ENCODE peak calls at places on chromosomes 13 and 19, in six cellular contexts. P is neuronal stem cell, T is mesendoderm, G is IMR-90, I is H1, W is H9. K is an unnamed sample.

GRCh38 chr19:12052571-12053169 is at the start of gene ZNF878:
- DNase-seq in I (peak), W (peak), T (peak), P (peak), G (peak), K (peak)

GRCh38 chr19:35135389-35135909 is 590 bp upstream of the LGI4 start:
- DNase-seq in P (peak), G (peak), I (peak), T (peak), W (peak), K (peak)

GRCh38 chr19:16943942-16944625 is 55.3 kb downstream of the F2RL3 start:
- DNase-seq in P (no peak), I (no peak), T (no peak), G (no peak), W (no peak), K (no peak)

GRCh38 chr13:47661076-47661475 is 340.0 kb downstream of the SUCLA2 start:
- DNase-seq in W (no peak), I (no peak), T (no peak), P (no peak), G (peak), K (peak)

GRCh38 chr19:43664008-43664407 is 6.0 kb downstream of the PLAUR start:
- DNase-seq in G (no peak), I (no peak), T (no peak), P (no peak), W (no peak), K (no peak)

GRCh38 chr19:46786236-46787039 is 2.0 kb downstream of the SLC1A5 start:
- DNase-seq in T (peak), I (peak), P (peak), W (no peak), G (peak), K (peak)

GRCh38 chr19:46954502-46955004 is 65.1 kb upstream of the NPAS1 start:
- DNase-seq in G (no peak), P (no peak), W (no peak), I (no peak), T (no peak), K (no peak)

GRCh38 chr19:33806434-33806881 is 9.8 kb downstream of the KCTD15 start:
- DNase-seq in W (no peak), P (no peak), I (no peak), T (no peak), G (no peak), K (no peak)

GRCh38 chr13:79765331-79765730 is 284.4 kb downstream of the NDFIP2 start:
- DNase-seq in I (no peak), T (no peak), G (no peak), P (no peak), W (no peak), K (no peak)

GRCh38 chr19:43422000-43422688 is 7.5 kb downstream of the TEX101 start:
- DNase-seq in P (no peak), T (no peak), W (no peak), I (no peak), G (no peak), K (no peak)

DNA sequence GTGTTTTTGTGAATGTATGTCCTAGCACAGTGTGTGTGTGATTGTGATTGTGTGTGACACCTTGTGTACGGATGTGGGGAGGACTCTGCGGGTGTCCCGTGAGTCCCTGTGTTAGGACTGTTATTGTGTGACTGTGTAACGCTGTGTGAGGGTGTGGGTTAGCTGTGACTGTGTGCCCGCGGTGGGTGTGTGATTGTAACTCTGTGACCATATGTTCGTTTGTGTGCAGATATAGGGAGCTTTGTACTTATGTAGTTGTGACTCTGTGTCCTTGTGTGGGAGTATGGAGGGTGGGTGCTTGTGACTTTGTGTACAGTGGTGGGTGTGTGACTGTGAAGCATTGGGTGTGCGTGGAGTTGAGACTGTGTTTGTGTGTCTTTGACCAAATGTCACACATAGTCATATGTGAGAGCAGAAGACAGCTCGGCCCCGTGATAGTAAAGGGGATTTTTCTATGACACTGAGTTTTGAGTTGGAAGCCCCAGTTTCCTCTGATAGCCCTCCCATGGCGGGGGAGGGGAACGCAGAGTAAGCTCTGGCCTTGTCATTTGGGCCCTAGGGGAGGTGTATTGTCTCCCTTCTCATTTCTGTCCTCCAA is 949 bp upstream of the ZNF260 start:
- DNase-seq in I (peak), P (no peak), W (peak), G (no peak), T (peak), K (no peak)
- H3K18ac ChIP-seq in I (peak), P (peak), W (peak), G (peak), T (no peak), K (peak)

DNA sequence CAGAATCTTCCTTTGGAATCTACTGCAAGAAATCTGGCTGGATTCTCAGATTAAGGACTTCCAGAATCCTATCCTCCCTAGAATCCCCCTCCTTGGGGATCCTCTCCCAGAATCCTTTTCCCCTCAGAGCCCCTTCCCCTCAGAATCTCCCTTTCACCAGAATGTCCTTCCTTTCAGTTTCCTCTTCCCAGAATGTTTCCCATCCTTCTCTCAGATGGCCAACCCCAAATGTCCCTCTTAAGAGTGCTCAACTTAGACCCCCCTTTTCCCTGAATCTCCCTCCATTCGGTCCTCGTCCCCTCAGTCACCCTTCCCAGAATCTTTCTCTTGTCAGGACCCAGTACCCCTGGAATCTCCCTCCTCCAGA is 584 bp upstream of the RPS16 start:
- DNase-seq in W (no peak), I (no peak), G (no peak), T (no peak), P (no peak), K (no peak)
- H2BK5ac ChIP-seq in W (no peak), I (peak), G (peak), T (no peak), P (no peak), K (no peak)

GRCh38 chr19:1979017-1979416 is 36.5 kb downstream of the BTBD2 start:
- DNase-seq in I (no peak), G (no peak), P (no peak), T (no peak), W (no peak), K (no peak)
- H3K18ac ChIP-seq in I (no peak), G (no peak), P (no peak), T (no peak), W (no peak), K (no peak)

DNA sequence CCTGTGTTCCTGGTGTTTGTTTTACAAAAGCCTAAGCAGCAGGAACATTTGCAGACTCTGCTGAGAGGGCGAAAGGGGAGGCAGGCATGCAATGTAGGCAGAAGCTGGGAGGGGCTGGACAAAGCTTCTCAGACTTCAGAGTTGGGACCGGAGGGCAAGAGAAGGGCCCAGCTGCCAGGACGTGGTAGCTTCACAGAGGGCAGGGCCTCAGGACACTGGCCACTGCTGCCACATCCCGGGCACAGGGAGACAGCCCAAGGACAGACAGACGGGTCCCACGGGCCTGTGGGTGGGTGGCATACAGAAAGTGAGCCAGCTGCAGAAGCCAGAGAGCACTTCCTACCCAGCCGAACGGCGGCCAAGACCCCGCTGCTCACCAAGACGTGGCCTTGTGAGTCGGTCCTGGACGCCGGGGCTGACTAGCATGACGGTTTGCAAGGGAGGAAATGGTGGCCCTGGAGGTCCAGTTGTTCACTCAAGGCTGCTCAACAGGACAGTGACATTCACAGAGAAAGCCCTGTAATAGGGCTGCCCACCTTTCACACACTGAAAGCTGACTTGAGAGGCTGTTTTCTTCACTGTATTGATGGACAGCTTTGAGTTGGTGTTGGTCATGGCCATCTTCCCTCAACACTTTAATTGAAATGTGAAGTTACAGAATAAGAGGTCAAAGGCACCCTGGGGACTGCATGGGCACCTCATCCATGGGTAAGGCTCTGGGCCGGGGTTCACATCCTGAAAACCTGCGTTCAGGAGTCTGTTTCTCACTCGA is 23.7 kb upstream of the TFDP1 start:
- DNase-seq in I (peak), P (no peak), W (no peak), T (no peak), G (no peak), K (no peak)
- H2BK5ac ChIP-seq in I (peak), P (no peak), W (no peak), T (no peak), G (no peak), K (no peak)

DNA sequence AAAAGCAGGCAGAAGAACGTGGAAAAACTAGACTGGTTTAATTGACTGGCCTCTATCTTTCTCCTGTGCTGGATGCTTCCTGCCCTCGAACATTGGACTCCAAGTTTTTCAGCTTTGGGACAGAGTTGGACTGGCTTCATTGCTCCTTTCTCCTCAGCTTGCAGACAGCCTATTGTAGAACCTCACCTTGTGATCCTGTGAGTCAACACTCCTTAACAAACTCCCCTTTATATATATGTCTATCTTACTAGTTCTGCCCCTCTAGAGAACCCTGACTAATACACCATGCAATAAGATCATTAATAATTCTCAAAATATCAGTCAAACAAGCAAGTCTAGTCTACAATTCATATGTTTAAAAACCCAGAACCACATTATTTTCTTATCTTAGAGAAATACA is 662.4 kb downstream of the TBC1D4 start:
- DNase-seq in W (no peak), T (no peak), G (no peak), I (no peak), P (no peak), K (no peak)
- H3K18ac ChIP-seq in W (no peak), T (no peak), G (no peak), I (no peak), P (no peak), K (no peak)

GRCh38 chr13:98576963-98577822 is at the start of gene STK24:
- DNase-seq in P (peak), W (peak), G (peak), I (peak), T (peak), K (peak)

GRCh38 chr13:98576215-98576945 is 527 bp downstream of the STK24 start:
- DNase-seq in I (no peak), W (no peak), G (no peak), T (peak), P (peak), K (no peak)

GRCh38 chr13:98577823-98578285 is 947 bp upstream of the STK24 start:
- DNase-seq in W (no peak), T (no peak), G (no peak), P (peak), I (no peak), K (no peak)

GRCh38 chr13:98575009-98575866 is 1.7 kb downstream of the STK24 start:
- DNase-seq in W (no peak), I (no peak), G (no peak), P (no peak), T (peak), K (peak)

GRCh38 chr13:98575876-98576214 is 1.1 kb downstream of the STK24 start:
- DNase-seq in T (no peak), I (no peak), P (no peak), G (no peak), W (no peak), K (no peak)
- H2BK5ac ChIP-seq in T (no peak), I (peak), P (peak), G (peak), W (no peak), K (no peak)